ENCODE peak calls at places on chromosomes 3 and 15, in six cellular contexts. L is T-helper 17 cell, H is kidney, G is HT-29, V is progenitor cell of endocrine pancreas, A is lower leg skin. M is an unnamed sample.

GRCh38 chr3:66797916-66798560 is 200.1 kb upstream of the KBTBD8 start:
- DNase-seq in L (no peak), H (peak; percentile 84), G (no peak), V (no peak), A (no peak), M (no peak)

GRCh38 chr3:85939026-85939616 is 980.3 kb downstream of the CADM2 start:
- DNase-seq in L (no peak), H (no peak), G (no peak), V (no peak), A (no peak), M (no peak)

GRCh38 chr3:112027839-112028238 is 6.7 kb upstream of the TMPRSS7 start:
- DNase-seq in L (no peak), H (no peak), G (no peak), V (no peak), A (no peak), M (no peak)

GRCh38 chr15:41417418-41417811 is 520 bp downstream of the RTF1 start:
- DNase-seq in L (no peak), H (no peak), G (peak; percentile 52), V (peak; percentile 30), A (peak; percentile 89), M (peak; percentile 90)

GRCh38 chr3:151395806-151396205 is 11.3 kb upstream of the P2RY12 start:
- DNase-seq in L (no peak), H (no peak), G (no peak), V (no peak), A (no peak), M (no peak)

GRCh38 chr3:12601072-12601471 is 44.2 kb downstream of the MKRN2 start:
- DNase-seq in L (no peak), H (no peak), G (no peak), V (no peak), A (no peak), M (no peak)

GRCh38 chr3:165643433-165643824 is 193.8 kb downstream of the BCHE start:
- DNase-seq in L (no peak), H (no peak), G (peak; percentile 63), V (no peak), A (no peak), M (no peak)

GRCh38 chr3:60017631-60018030 is 967.8 kb upstream of the CFAP20DC start:
- DNase-seq in L (no peak), H (no peak), G (no peak), V (no peak), A (no peak), M (no peak)

GRCh38 chr3:81485444-81485865 is 276.0 kb downstream of the GBE1 start:
- DNase-seq in L (no peak), H (no peak), G (no peak), V (no peak), A (no peak), M (no peak)

GRCh38 chr3:157094751-157095480 is 65.0 kb downstream of the CCNL1 start:
- DNase-seq in L (no peak), H (no peak), G (no peak), V (no peak), A (no peak), M (no peak)

GRCh38 chr15:91561371-91562100 is 292.0 kb upstream of the SLCO3A1 start:
- DNase-seq in L (no peak), H (no peak), G (no peak), V (no peak), A (no peak), M (no peak)

GRCh38 chr3:53227993-53228885 is 27.6 kb downstream of the TKT start:
- DNase-seq in L (no peak), H (no peak), G (no peak), V (no peak), A (no peak), M (peak; percentile 87)

GRCh38 chr3:120820748-120821147 is 78.2 kb downstream of the GTF2E1 start:
- DNase-seq in L (no peak), H (no peak), G (peak; percentile 77), V (no peak), A (no peak), M (no peak)

GRCh38 chr3:32948625-32949445 is 2.6 kb upstream of the CCR4 start:
- DNase-seq in L (no peak), H (no peak), G (no peak), V (no peak), A (no peak), M (no peak)

GRCh38 chr15:70431854-70432253 is 331.5 kb downstream of the UACA start:
- DNase-seq in L (no peak), H (no peak), G (no peak), V (no peak), A (no peak), M (no peak)

GRCh38 chr15:42137461-42138261 is 18.8 kb downstream of the PLA2G4F start:
- DNase-seq in L (no peak), H (peak; percentile 46), G (peak; percentile 80), V (no peak), A (peak; percentile 74), M (peak; percentile 21)

GRCh38 chr3:194162070-194162678 is 26.2 kb downstream of the HES1 start:
- DNase-seq in L (no peak), H (no peak), G (no peak), V (no peak), A (no peak), M (no peak)

GRCh38 chr15:60399246-60399915 is 1.6 kb upstream of the ANXA2 start:
- DNase-seq in L (no peak), H (no peak), G (peak; percentile 60), V (no peak), A (peak; percentile 85), M (no peak)

GRCh38 chr3:73786346-73786807 is 161.6 kb upstream of the PDZRN3 start:
- DNase-seq in L (no peak), H (no peak), G (no peak), V (no peak), A (peak; percentile 90), M (no peak)

GRCh38 chr15:90885432-90886290 is 1.4 kb downstream of the FES start:
- DNase-seq in L (peak; percentile 75), H (peak; percentile 85), G (peak; percentile 73), V (peak; percentile 76), A (peak; percentile 97), M (peak; percentile 81)

GRCh38 chr15:41487376-41487775 is 6.3 kb upstream of the ITPKA start:
- DNase-seq in L (no peak), H (no peak), G (no peak), V (no peak), A (no peak), M (no peak)

GRCh38 chr3:21062724-21063436 is 688.1 kb downstream of the ZNF385D start:
- DNase-seq in L (no peak), H (no peak), G (no peak), V (no peak), A (no peak), M (no peak)